ENCODE peak calls at places on chromosomes 4 and X, in seven cellular contexts. E, V, H, D, X, Z and P are unnamed samples.

GRCh38 chr4:87073187-87073569 is 138.4 kb downstream of the AFF1 start:
- DNase-seq in E (peak; percentile 73), V (no peak), H (no peak), D (no peak), X (peak; percentile 56), Z (no peak), P (no peak)

GRCh38 chr4:15042529-15043167 is 40.4 kb downstream of the CPEB2 start:
- DNase-seq in E (no peak), V (peak; percentile 79), H (no peak), D (no peak), X (no peak), Z (no peak), P (no peak)

GRCh38 chr4:174999407-174999806 is 81.2 kb downstream of the ADAM29 start:
- DNase-seq in E (no peak), V (peak; percentile 75), H (no peak), D (no peak), X (no peak), Z (peak; percentile 6), P (no peak)

GRCh38 chrX:23372220-23372902 is 37.7 kb downstream of the PTCHD1 start:
- DNase-seq in E (no peak), V (no peak), H (no peak), D (no peak), X (no peak), Z (no peak), P (no peak)

GRCh38 chr4:164888096-164888495 is 11.1 kb downstream of the APELA start:
- DNase-seq in E (no peak), V (peak; percentile 16), H (no peak), D (no peak), X (no peak), Z (no peak), P (no peak)

GRCh38 chr4:2077537-2078460 is 18.7 kb downstream of the NAT8L start:
- DNase-seq in E (no peak), V (no peak), H (no peak), D (no peak), X (no peak), Z (no peak), P (no peak)

GRCh38 chr4:123976285-123976684 is 579.7 kb downstream of the SPRY1 start:
- DNase-seq in E (peak; percentile 34), V (no peak), H (no peak), D (no peak), X (peak; percentile 73), Z (no peak), P (peak; percentile 56)

GRCh38 chr4:55947912-55948725 is 626 bp upstream of the CEP135 start:
- DNase-seq in E (peak; percentile 86), V (peak; percentile 85), H (peak; percentile 46), D (peak; percentile 5), X (no peak), Z (peak; percentile 62), P (no peak)

GRCh38 chr4:151957163-151957562 is 196.4 kb upstream of the GATB start:
- DNase-seq in E (no peak), V (no peak), H (no peak), D (no peak), X (peak; percentile 69), Z (no peak), P (peak; percentile 61)

GRCh38 chrX:48649109-48649508 is 34.5 kb upstream of the WAS start:
- DNase-seq in E (no peak), V (peak; percentile 18), H (no peak), D (no peak), X (no peak), Z (no peak), P (no peak)

GRCh38 chrX:40057405-40057804 is 40.4 kb downstream of the BCOR start:
- DNase-seq in E (no peak), V (no peak), H (no peak), D (no peak), X (no peak), Z (no peak), P (no peak)

GRCh38 chr4:138916763-138917162 is 98.8 kb upstream of the NOCT start:
- DNase-seq in E (no peak), V (no peak), H (no peak), D (no peak), X (no peak), Z (no peak), P (no peak)

GRCh38 chr4:82721819-82722423 is 76.7 kb downstream of the SCD5 start:
- DNase-seq in E (peak; percentile 65), V (peak; percentile 48), H (peak; percentile 3), D (peak; percentile 85), X (no peak), Z (peak; percentile 38), P (no peak)